ENCODE peak calls at places on chromosomes 1 and 21, in four cellular contexts. G is adrenal gland, B is esophagus muscularis mucosa, Z is small intestine. R is an unnamed sample. For H3K36me3, the result is how much of the 10 kb centered on the place peaks cover.

GRCh38 chr1:64948905-64949833 is 17.2 kb downstream of the JAK1 start:
- DNase-seq in G (no peak), B (no peak), Z (peak), R (no peak)

GRCh38 chr1:4653796-4654715 is at the start of gene AJAP1:
- DNase-seq in Z (no peak), G (no peak), B (no peak), R (peak)

GRCh38 chr1:21573971-21574458 is 64.8 kb downstream of the ALPL start:
- DNase-seq in G (peak), B (no peak), Z (peak), R (peak)

GRCh38 chr1:85579619-85580018 is 942 bp upstream of the CCN1 start:
- DNase-seq in B (peak), Z (no peak), G (no peak), R (peak)

GRCh38 chr1:23591460-23592208 is 32.3 kb upstream of the ID3 start:
- DNase-seq in Z (no peak), B (no peak), G (no peak), R (no peak)

GRCh38 chr1:40532844-40533424 is 1.5 kb downstream of the ZNF684 start:
- DNase-seq in B (no peak), Z (peak), G (no peak), R (no peak)

GRCh38 chr1:176989023-176989422 is 175.5 kb downstream of the ASTN1 start:
- DNase-seq in B (no peak), G (no peak), Z (no peak), R (no peak)

GRCh38 chr21:16942703-16943102 is 570.1 kb upstream of the CXADR start:
- DNase-seq in G (no peak), B (no peak), Z (no peak), R (no peak)

GRCh38 chr1:71882241-71883036 is 399.9 kb downstream of the NEGR1 start:
- DNase-seq in Z (no peak), B (no peak), G (no peak), R (no peak)

GRCh38 chr1:66271216-66271903 is 262.6 kb upstream of the SGIP1 start:
- DNase-seq in Z (peak), B (peak), G (peak), R (peak)

GRCh38 chr1:118987431-118988185 is 535 bp downstream of the TBX15 start:
- DNase-seq in B (no peak), Z (no peak), G (no peak), R (no peak)

GRCh38 chr1:9234223-9235122 is at the start of gene H6PD:
- DNase-seq in B (no peak), G (peak), Z (peak), R (peak)

GRCh38 chr1:236128646-236129178 is 13.6 kb upstream of the GPR137B start:
- DNase-seq in Z (no peak), B (no peak), G (no peak), R (no peak)

GRCh38 chr21:35227774-35228173 is 178.7 kb upstream of the RUNX1 start:
- DNase-seq in B (no peak), G (no peak), Z (no peak), R (no peak)

GRCh38 chr1:10510520-10511493 is 36.1 kb downstream of the PEX14 start:
- DNase-seq in G (no peak), Z (peak), B (no peak), R (no peak)

GRCh38 chr21:27248791-27249190 is 281.9 kb upstream of the ADAMTS5 start:
- DNase-seq in G (no peak), B (no peak), Z (no peak), R (no peak)

GRCh38 chr1:14617791-14618190 is 19.3 kb downstream of the KAZN start:
- DNase-seq in B (no peak), G (no peak), Z (no peak), R (no peak)

GRCh38 chr1:155218854-155219591 is 10.5 kb downstream of the MTX1 start:
- DNase-seq in G (peak), B (no peak), Z (peak), R (peak)

GRCh38 chr1:198903203-198903602 is 264.4 kb downstream of the PTPRC start:
- DNase-seq in B (no peak), G (no peak), Z (no peak), R (no peak)

GRCh38 chr1:230849451-230850194 is 18.7 kb downstream of the C1orf198 start:
- DNase-seq in Z (no peak), G (peak), B (no peak), R (peak)

GRCh38 chr1:55724551-55725325 is 509.6 kb upstream of the USP24 start:
- DNase-seq in Z (no peak), G (no peak), B (no peak), R (peak)

GRCh38 chr21:44059710-44060109 is 47.5 kb upstream of the PWP2 start:
- DNase-seq in B (no peak), G (peak), Z (no peak), R (no peak)

GRCh38 chr21:42614811-42615342 is 38.5 kb upstream of the PDE9A start:
- DNase-seq in B (no peak), G (no peak), Z (peak), R (no peak)

GRCh38 chr1:219702551-219703215 is 89.8 kb upstream of the ZC3H11B start:
- DNase-seq in Z (no peak), G (no peak), B (no peak), R (no peak)

GRCh38 chr1:52976183-52977035 is 49.3 kb downstream of the SCP2 start:
- DNase-seq in B (no peak), Z (no peak), G (no peak), R (no peak)

GRCh38 chr1:12158362-12159092 is 8.3 kb upstream of the TNFRSF1B start:
- DNase-seq in Z (no peak), B (no peak), G (no peak), R (no peak)

GRCh38 chr1:196677781-196678509 is 26.1 kb downstream of the CFH start:
- DNase-seq in B (no peak), Z (no peak), G (no peak), R (no peak)

GRCh38 chr1:235670157-235670776 is 20.7 kb upstream of the GNG4 start:
- DNase-seq in G (no peak), B (no peak), Z (no peak), R (no peak)

GRCh38 chr1:212037900-212038299 is 2.4 kb downstream of the DTL start:
- DNase-seq in B (no peak), Z (no peak), G (no peak), R (no peak)

GRCh38 chr1:179228783-179229213 is 679 bp downstream of the ABL2 start:
- DNase-seq in B (no peak), G (no peak), Z (peak), R (peak)

GRCh38 chr1:178037510-178038253 is 56.2 kb upstream of the RASAL2 start:
- DNase-seq in G (peak), Z (peak), B (no peak), R (peak)

GRCh38 chr1:224629965-224630364 is 13.8 kb downstream of the CNIH3 start:
- DNase-seq in G (no peak), Z (no peak), B (no peak), R (no peak)

GRCh38 chr21:22374218-22374969 is 1376.2 kb downstream of the NCAM2 start:
- DNase-seq in B (no peak), Z (peak), G (no peak), R (no peak)

GRCh38 chr1:86687595-86687994 is 16.8 kb upstream of the SH3GLB1 start:
- DNase-seq in G (no peak), B (no peak), Z (peak), R (no peak)

GRCh38 chr1:186559601-186560116 is 98.7 kb upstream of the PDC start:
- DNase-seq in G (no peak), B (no peak), Z (no peak), R (no peak)

GRCh38 chr1:158145173-158145719 is 35.4 kb upstream of the CD1D start:
- DNase-seq in B (no peak), Z (no peak), G (peak), R (peak)

GRCh38 chr21:33384851-33385331 is 18.3 kb upstream of the IFNGR2 start:
- DNase-seq in Z (peak), G (no peak), B (no peak), R (no peak)

GRCh38 chr1:156599811-156600210 is 1.5 kb downstream of the GPATCH4 start:
- DNase-seq in B (no peak), Z (no peak), G (no peak), R (no peak)

GRCh38 chr1:180765156-180765555 is 133.3 kb downstream of the XPR1 start:
- DNase-seq in B (no peak), Z (no peak), G (no peak), R (no peak)

GRCh38 chr21:22544747-22545146 is 1546.5 kb downstream of the NCAM2 start:
- DNase-seq in B (no peak), Z (no peak), G (no peak), R (no peak)

GRCh38 chr1:33366766-33367487 is 46.0 kb upstream of the A3GALT2 start:
- DNase-seq in G (no peak), Z (no peak), B (no peak), R (no peak)

GRCh38 chr1:33365560-33365997 is 44.7 kb upstream of the A3GALT2 start:
- DNase-seq in B (no peak), G (peak), Z (no peak), R (peak)

GRCh38 chr1:33361553-33362262 is 40.8 kb upstream of the A3GALT2 start:
- DNase-seq in B (no peak), G (no peak), Z (no peak), R (no peak)

GRCh38 chr1:33363470-33363861 is 42.6 kb upstream of the A3GALT2 start:
- DNase-seq in G (no peak), Z (no peak), B (no peak), R (peak)

GRCh38 chr1:33364578-33364945 is 43.7 kb upstream of the A3GALT2 start:
- DNase-seq in Z (no peak), B (no peak), G (no peak), R (no peak)
- H3K36me3 ChIP-seq in Z (under half), B (under half), G (under half), R (under half)

DNA sequence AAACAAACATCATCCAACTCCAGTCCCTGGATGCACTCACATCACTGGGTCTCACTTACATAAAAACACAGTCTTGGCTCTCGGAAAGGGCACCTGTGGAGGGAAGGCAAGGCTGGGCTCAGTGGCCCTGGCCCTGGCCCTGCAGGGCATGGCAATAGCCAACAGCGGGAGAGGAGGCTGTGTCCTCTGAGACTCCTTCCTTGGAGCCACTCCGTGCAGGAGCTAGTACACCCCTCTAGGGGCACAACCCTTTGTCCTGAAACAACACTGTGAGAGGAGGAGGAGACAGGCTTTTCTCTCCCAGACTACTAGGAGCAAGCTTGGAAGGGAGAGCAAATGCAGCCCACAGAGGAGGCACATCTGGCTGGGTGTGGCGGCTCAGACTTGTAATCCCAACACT is 28.0 kb downstream of the URB1 start:
- DNase-seq in Z (no peak), B (no peak), G (peak), R (no peak)
- H3K36me3 ChIP-seq in Z (under half), B (under half), G (under half), R (under half)

GRCh38 chr1:54244655-54245054 is 44.7 kb downstream of the MRPL37 start:
- DNase-seq in G (no peak), Z (no peak), B (no peak), R (no peak)
- H3K36me3 ChIP-seq in G (under half), Z (under half), B (under half), R (under half)

GRCh38 chr1:162721471-162721870 is 69.0 kb upstream of the HSD17B7 start:
- DNase-seq in Z (no peak), B (no peak), G (no peak), R (no peak)

GRCh38 chr1:162717548-162717947 is 73.0 kb upstream of the HSD17B7 start:
- DNase-seq in G (no peak), Z (no peak), B (no peak), R (no peak)

GRCh38 chr1:162720996-162721395 is 69.5 kb upstream of the HSD17B7 start:
- DNase-seq in Z (no peak), B (no peak), G (no peak), R (no peak)

GRCh38 chr1:162722036-162722435 is 68.5 kb upstream of the HSD17B7 start:
- DNase-seq in G (no peak), B (no peak), Z (no peak), R (no peak)

DNA sequence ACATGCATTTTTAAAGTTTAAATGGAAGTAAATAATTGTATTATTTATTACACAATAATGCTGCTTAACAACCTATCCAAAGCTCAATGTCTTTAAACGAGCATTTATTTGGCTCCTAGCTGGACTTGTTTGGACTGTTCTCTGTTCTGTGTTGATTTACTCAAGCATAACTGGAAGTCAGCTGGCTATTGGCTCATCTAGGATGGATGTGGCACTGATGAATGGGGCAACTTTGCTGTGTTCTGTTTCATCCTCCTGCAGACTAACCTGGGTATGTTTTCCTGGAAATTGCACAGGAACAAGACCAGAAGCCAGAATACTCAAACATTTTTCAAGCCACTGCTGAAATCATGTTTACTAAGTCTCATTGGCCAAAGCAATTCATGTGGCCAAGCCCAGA is 70.8 kb upstream of the HSD17B7 start:
- DNase-seq in Z (no peak), B (no peak), G (no peak), R (no peak)
- H3K36me3 ChIP-seq in Z (under half), B (under half), G (under half), R (under half)

DNA sequence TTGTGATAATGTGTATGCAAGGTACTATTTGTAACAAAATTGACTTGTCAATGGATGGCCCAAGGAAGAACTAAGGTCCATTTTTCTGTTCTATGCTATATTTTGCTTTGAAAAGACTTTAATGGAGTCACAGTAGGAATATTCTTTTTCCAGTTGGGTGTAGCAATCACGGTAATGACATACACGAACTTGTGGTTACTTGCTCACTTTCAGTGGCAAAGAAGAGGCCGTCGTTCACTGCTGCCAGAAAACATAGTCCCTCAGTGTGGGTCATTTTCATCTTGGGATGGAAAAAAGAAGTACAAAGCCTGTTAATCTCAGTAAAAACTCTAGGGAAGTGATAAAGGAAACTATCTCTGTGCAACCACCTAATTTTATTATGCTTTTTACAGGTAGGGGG is 47.8 kb upstream of the LAMC2 start:
- DNase-seq in B (no peak), Z (no peak), G (no peak), R (no peak)
- H3K36me3 ChIP-seq in B (under half), Z (under half), G (under half), R (under half)

GRCh38 chr1:202762019-202762418 is 46.2 kb downstream of the KDM5B start:
- DNase-seq in B (no peak), Z (no peak), G (no peak), R (no peak)

GRCh38 chr1:202765726-202766125 is 42.5 kb downstream of the KDM5B start:
- DNase-seq in G (no peak), B (no peak), Z (no peak), R (no peak)

GRCh38 chr1:202760589-202760988 is 47.6 kb downstream of the KDM5B start:
- DNase-seq in B (no peak), Z (no peak), G (no peak), R (no peak)
- H3K36me3 ChIP-seq in B (under half), Z (under half), G (under half), R (under half)

GRCh38 chr1:33324677-33325417 is 3.9 kb upstream of the A3GALT2 start:
- DNase-seq in G (no peak), B (no peak), Z (no peak), R (no peak)
- H3K36me3 ChIP-seq in G (under half), B (half or more), Z (under half), R (under half)

GRCh38 chr1:100953915-100954314 is 58.0 kb downstream of the SLC30A7 start:
- DNase-seq in Z (no peak), G (no peak), B (no peak), R (no peak)
- H3K36me3 ChIP-seq in Z (under half), G (under half), B (under half), R (under half)

GRCh38 chr1:169130683-169131082 is 24.2 kb downstream of the ATP1B1 start:
- DNase-seq in B (no peak), Z (no peak), G (no peak), R (no peak)
- H3K36me3 ChIP-seq in B (under half), Z (under half), G (under half), R (under half)